ENCODE peak calls at places on chromosomes 7 and 10, in six cellular contexts. N is mesendoderm, M is mesenchymal stem cell, R is H1, Z is IMR-90, V is neuronal stem cell. X is an unnamed sample.

GRCh38 chr10:94192974-94193373 is 169.8 kb downstream of the NOC3L start:
- DNase-seq in M (no peak), N (no peak), R (no peak), V (no peak), Z (no peak), X (no peak)

GRCh38 chr7:99106869-99107268 is 37.0 kb downstream of the SMURF1 start:
- DNase-seq in R (no peak), V (no peak), Z (peak), N (peak), M (no peak), X (no peak)

GRCh38 chr10:113073549-113074189 is 123.6 kb downstream of the TCF7L2 start:
- DNase-seq in Z (peak), V (no peak), M (peak), R (peak), N (peak), X (peak)

GRCh38 chr10:13913890-13914289 is 327.1 kb downstream of the PRPF18 start:
- DNase-seq in Z (no peak), N (no peak), V (no peak), M (no peak), R (no peak), X (no peak)

GRCh38 chr10:57972783-57973182 is 294.9 kb downstream of the IPMK start:
- DNase-seq in N (no peak), V (no peak), Z (no peak), M (no peak), R (no peak), X (no peak)

GRCh38 chr7:143452495-143452894 is 9.2 kb downstream of the TAS2R60 start:
- DNase-seq in N (no peak), Z (peak), V (no peak), R (no peak), M (no peak), X (no peak)

GRCh38 chr7:104894998-104895850 is 118.8 kb upstream of the KMT2E start:
- DNase-seq in N (peak), Z (no peak), V (no peak), M (no peak), R (no peak), X (no peak)

GRCh38 chr7:106041140-106041717 is 70.9 kb downstream of the SYPL1 start:
- DNase-seq in N (peak), R (no peak), M (peak), V (peak), Z (peak), X (peak)

GRCh38 chr7:112869111-112869774 is 79.0 kb upstream of the TMEM168 start:
- DNase-seq in Z (peak), V (peak), M (peak), R (peak), N (peak), X (peak)

GRCh38 chr7:126720232-126720631 is 532.5 kb downstream of the GRM8 start:
- DNase-seq in M (no peak), R (no peak), Z (no peak), V (no peak), N (no peak), X (no peak)

GRCh38 chr7:157694389-157694665 is 357.5 kb downstream of the DNAJB6 start:
- DNase-seq in M (no peak), V (no peak), Z (no peak), R (no peak), N (no peak), X (no peak)

GRCh38 chr7:76316984-76317781 is 14.7 kb downstream of the HSPB1 start:
- DNase-seq in M (no peak), N (no peak), Z (no peak), V (no peak), R (no peak), X (no peak)

GRCh38 chr10:93023013-93023650 is 37.5 kb upstream of the CYP26C1 start:
- DNase-seq in N (peak), V (no peak), Z (no peak), M (no peak), R (no peak), X (no peak)

GRCh38 chr10:86392723-86393094 is 26.1 kb upstream of the GRID1 start:
- DNase-seq in N (no peak), R (no peak), M (no peak), V (no peak), Z (no peak), X (no peak)

GRCh38 chr10:98088186-98088971 is 46.1 kb upstream of the R3HCC1L start:
- DNase-seq in R (no peak), Z (no peak), V (no peak), N (no peak), M (no peak), X (no peak)

GRCh38 chr10:122178655-122179054 is 92.4 kb upstream of the BTBD16 start:
- DNase-seq in R (no peak), Z (no peak), V (no peak), N (no peak), M (no peak), X (no peak)

GRCh38 chr10:29470355-29470705 is 164.4 kb downstream of the SVIL start:
- DNase-seq in V (peak), R (peak), N (peak), Z (no peak), M (no peak), X (peak)

GRCh38 chr7:3880221-3880935 is 579.3 kb downstream of the SDK1 start:
- DNase-seq in N (no peak), R (no peak), M (no peak), Z (no peak), V (no peak), X (no peak)

GRCh38 chr10:74929197-74929596 is 102.8 kb downstream of the KAT6B start:
- DNase-seq in R (no peak), N (no peak), M (peak), Z (peak), V (no peak), X (no peak)

GRCh38 chr10:50997461-50997860 is 76.8 kb upstream of the PRKG1 start:
- DNase-seq in R (no peak), Z (no peak), V (no peak), M (no peak), N (peak), X (no peak)

GRCh38 chr7:2934211-2934731 is 90.2 kb upstream of the GNA12 start:
- DNase-seq in M (peak), N (peak), R (no peak), V (no peak), Z (peak), X (peak)

GRCh38 chr7:2637505-2638223 is 5.9 kb downstream of the TTYH3 start:
- DNase-seq in R (no peak), V (no peak), M (no peak), N (no peak), Z (no peak), X (no peak)

GRCh38 chr7:129209067-129209926 is 15.5 kb upstream of the AHCYL2 start:
- DNase-seq in R (no peak), M (no peak), Z (no peak), V (no peak), N (no peak), X (no peak)

GRCh38 chr7:107070710-107071109 is 26.2 kb downstream of the PRKAR2B start:
- DNase-seq in V (no peak), M (no peak), N (no peak), Z (no peak), R (no peak), X (no peak)

DNA sequence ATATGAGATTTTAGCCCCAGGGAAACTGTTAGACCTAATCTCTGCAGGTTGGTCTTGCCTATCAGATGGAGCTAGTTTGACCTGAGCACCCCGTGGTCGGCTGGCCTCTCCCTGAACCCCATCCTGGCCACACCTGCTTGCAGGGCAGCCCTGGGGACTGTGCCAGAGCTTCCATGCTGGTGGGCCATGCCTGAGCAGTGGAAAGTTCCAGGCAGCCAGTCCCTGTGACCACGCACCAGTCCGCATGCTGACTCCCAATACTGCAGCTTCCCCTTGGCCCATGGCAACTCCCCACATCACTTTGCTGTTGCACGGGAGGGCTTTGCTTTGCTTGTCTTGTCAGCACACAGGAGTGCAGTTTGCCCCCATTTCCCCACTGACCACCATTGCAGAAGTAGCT is 427.8 kb upstream of the SEMA3D start:
- DNase-seq in M (no peak), N (no peak), V (no peak), R (no peak), Z (no peak), X (no peak)
- H3K23ac ChIP-seq in M (no peak), N (no peak), V (no peak), R (no peak), Z (no peak), X (no peak)

GRCh38 chr10:4635394-4635793 is 190.6 kb upstream of the AKR1E2 start:
- DNase-seq in R (no peak), V (no peak), N (peak), Z (peak), M (peak), X (no peak)

GRCh38 chr10:4638116-4638515 is 187.9 kb upstream of the AKR1E2 start:
- DNase-seq in M (no peak), N (peak), Z (no peak), V (no peak), R (no peak), X (no peak)

GRCh38 chr10:4645836-4646235 is 180.2 kb upstream of the AKR1E2 start:
- DNase-seq in M (no peak), V (no peak), N (no peak), R (no peak), Z (no peak), X (no peak)

GRCh38 chr10:4635883-4636282 is 190.1 kb upstream of the AKR1E2 start:
- DNase-seq in R (no peak), M (no peak), N (no peak), Z (no peak), V (no peak), X (no peak)

DNA sequence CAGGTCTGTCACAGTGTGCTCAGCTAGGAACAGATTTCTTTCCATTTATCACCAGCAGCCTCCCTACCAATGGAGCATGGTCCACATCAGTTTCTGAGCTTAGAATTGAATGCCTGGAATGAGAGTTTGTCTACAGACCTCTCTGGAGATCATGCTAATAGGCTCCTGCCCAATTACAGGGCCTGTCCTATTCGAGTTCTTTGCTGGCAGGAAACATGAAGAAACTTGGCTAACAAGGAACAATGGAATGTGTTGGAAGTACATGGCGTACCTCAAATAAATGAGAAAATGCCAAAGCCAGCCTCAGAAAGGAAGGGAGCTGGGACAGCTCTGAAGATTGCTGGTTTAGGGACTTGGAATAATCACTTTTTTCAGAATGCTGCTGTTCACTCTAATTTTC is 186.0 kb upstream of the AKR1E2 start:
- DNase-seq in N (no peak), R (no peak), M (no peak), V (no peak), Z (no peak), X (no peak)
- H2BK15ac ChIP-seq in N (no peak), R (no peak), M (no peak), V (no peak), Z (no peak), X (no peak)

DNA sequence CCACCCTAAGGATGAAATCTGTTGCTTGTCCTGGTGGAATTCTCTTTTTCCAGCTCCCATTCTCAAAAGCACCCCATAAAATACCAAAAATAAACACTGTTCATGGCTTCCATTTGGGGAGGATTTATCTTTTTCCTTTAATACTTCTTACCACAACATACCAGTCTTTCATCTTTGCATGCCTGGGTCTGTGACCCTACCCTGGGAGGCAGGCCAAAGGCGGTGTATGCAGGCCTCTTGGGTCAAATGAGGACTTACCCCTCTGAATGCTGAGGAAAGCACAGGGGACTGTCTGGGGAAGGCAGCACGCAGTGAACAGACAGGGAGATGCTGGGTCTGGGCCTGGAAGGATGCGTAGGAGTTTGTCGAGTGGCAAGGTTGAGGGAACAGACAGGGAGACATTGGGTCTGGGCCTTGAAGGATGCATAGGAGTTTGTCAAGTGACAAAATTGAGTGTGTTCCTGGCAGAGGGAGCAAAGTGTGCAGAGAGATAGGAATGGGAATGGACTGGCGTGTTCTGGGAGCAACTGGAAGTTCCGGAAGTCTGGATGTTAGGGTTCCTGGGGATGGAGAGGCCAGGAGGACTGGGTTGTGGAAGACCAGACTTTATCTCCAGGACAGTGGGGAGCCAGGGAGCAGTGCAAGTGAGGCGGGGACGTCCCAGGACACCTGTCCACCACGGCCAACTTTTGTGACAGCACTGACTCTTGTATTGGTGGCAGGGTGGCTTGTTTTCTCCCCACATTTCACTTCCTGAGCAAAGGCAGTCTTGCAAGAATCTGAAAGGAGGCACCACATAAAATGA is 40.8 kb downstream of the MYL10 start:
- DNase-seq in R (no peak), Z (no peak), M (no peak), N (no peak), V (no peak), X (no peak)
- H3K23ac ChIP-seq in R (no peak), Z (no peak), M (no peak), N (no peak), V (no peak), X (no peak)

DNA sequence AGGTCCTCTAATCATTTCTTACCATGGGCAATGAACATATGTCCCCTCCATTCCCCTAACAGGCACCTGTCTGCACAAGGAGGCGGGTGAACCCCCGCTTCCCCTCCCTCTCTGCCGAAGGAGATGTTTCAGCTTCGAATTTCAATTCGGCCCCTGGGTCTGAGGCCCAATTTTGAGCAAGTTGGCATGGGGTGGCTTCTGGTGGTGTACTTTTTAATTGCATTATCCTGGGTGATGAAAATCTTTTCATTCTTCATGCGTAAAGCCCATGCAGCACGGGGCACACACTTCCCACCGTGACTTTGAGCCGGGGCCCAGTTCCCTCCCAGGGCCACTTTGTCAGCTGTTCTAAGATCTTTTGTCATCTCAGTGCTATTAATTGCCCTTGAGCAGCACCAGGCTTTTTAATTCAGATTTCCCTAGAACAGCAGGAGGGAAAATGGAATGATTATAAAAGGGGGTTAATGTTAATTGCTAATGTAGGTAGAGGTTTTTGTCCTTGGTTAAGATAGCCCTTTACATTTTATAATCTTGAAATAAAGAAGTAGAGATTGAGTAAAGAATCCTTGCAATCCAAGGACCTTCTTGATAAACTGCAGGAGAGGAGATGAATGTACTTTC is 219.6 kb upstream of the NRP1 start:
- DNase-seq in Z (no peak), N (no peak), R (no peak), M (no peak), V (no peak), X (no peak)
- H2BK15ac ChIP-seq in Z (no peak), N (no peak), R (no peak), M (no peak), V (no peak), X (no peak)

GRCh38 chr7:121169469-121169868 is 159.3 kb upstream of the WNT16 start:
- DNase-seq in N (no peak), R (no peak), M (no peak), V (no peak), Z (no peak), X (no peak)
- H3K23ac ChIP-seq in N (no peak), R (no peak), M (no peak), V (no peak), Z (no peak), X (no peak)

GRCh38 chr7:151349507-151349853 is 7.9 kb downstream of the NUB1 start:
- DNase-seq in R (no peak), V (no peak), Z (no peak), M (no peak), N (no peak), X (no peak)
- H2BK15ac ChIP-seq in R (no peak), V (no peak), Z (no peak), M (no peak), N (no peak), X (no peak)

GRCh38 chr7:33964417-33965115 is 59.2 kb downstream of the BMPER start:
- DNase-seq in M (no peak), V (no peak), Z (no peak), N (no peak), R (no peak), X (no peak)
- H3K23ac ChIP-seq in M (no peak), V (no peak), Z (no peak), N (no peak), R (no peak), X (no peak)

GRCh38 chr10:100291356-100291755 is 4.9 kb upstream of the BLOC1S2 start:
- DNase-seq in M (no peak), N (no peak), V (no peak), R (no peak), Z (no peak), X (no peak)

GRCh38 chr10:100293067-100293466 is 6.6 kb upstream of the BLOC1S2 start:
- DNase-seq in R (no peak), N (no peak), V (no peak), Z (no peak), M (no peak), X (no peak)

DNA sequence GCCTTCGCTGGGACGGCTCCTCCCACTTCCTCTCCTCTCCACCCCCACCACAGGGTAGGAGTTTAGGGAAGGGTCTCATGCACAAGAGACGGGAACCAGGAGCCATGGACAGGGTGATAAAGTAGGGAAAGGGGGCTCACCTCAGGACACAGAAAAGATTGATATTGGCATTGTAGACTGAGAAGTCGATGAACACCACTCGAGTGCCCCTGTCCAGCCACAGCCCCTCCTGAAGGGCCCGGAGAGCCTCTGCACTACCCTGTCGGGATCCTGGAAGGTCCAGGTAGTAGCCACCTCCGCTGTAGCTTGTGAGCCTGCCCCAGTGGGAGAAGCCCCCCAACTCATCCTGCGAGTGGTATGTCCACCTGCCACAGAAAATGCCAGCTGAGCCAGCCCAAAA is 10.8 kb upstream of the BLOC1S2 start:
- DNase-seq in Z (no peak), N (no peak), V (no peak), M (no peak), R (no peak), X (no peak)
- H2BK15ac ChIP-seq in Z (no peak), N (no peak), V (no peak), M (no peak), R (no peak), X (no peak)

GRCh38 chr10:103548581-103549348 is 55.3 kb downstream of the NEURL1 start:
- DNase-seq in N (no peak), Z (no peak), M (no peak), V (no peak), R (no peak), X (peak)
- H3K23ac ChIP-seq in N (no peak), Z (no peak), M (no peak), V (peak), R (no peak), X (no peak)

X was measured in H9.